ENCODE peak calls at places on chromosomes 11 and 22, in eight cellular contexts. One of them, this sample, is unnamed.

GRCh38 chr11:126139541-126140091 is 71.8 kb downstream of the RPUSD4 start:
- DNase-seq in K562: no peak
- DNase-seq in HepG2: no peak
- DNase-seq in IMR-90: peak; percentile 53
- DNase-seq in WTC11: no peak
- DNase-seq in GM12878: no peak
- DNase-seq in A549: no peak
- DNase-seq in SK-N-SH: no peak
- DNase-seq in this sample: no peak

GRCh38 chr11:108895579-108896480 is 231.0 kb downstream of the DDX10 start:
- DNase-seq in SK-N-SH: no peak
- DNase-seq in IMR-90: peak; percentile 46
- DNase-seq in GM12878: peak; percentile 39
- DNase-seq in K562: no peak
- DNase-seq in A549: peak; percentile 61
- DNase-seq in WTC11: no peak
- DNase-seq in HepG2: peak; percentile 16
- DNase-seq in this sample: no peak

GRCh38 chr11:88016392-88017020 is 158.7 kb downstream of the RAB38 start:
- DNase-seq in SK-N-SH: peak; percentile 28
- DNase-seq in GM12878: peak; percentile 27
- DNase-seq in A549: peak; percentile 84
- DNase-seq in K562: peak; percentile 12
- DNase-seq in WTC11: peak; percentile 68
- DNase-seq in IMR-90: peak; percentile 84
- DNase-seq in HepG2: peak; percentile 78
- DNase-seq in this sample: peak; percentile 33

GRCh38 chr11:94519478-94520084 is 7.3 kb downstream of the C11orf97 start:
- DNase-seq in K562: peak; percentile 21
- DNase-seq in IMR-90: peak; percentile 49
- DNase-seq in A549: no peak
- DNase-seq in HepG2: no peak
- DNase-seq in WTC11: no peak
- DNase-seq in SK-N-SH: peak; percentile 38
- DNase-seq in GM12878: no peak
- DNase-seq in this sample: no peak

GRCh38 chr11:73376803-73377629 is 817 bp downstream of the RELT start:
- DNase-seq in WTC11: no peak
- DNase-seq in IMR-90: peak; percentile 72
- DNase-seq in A549: peak; percentile 83
- DNase-seq in HepG2: peak; percentile 54
- DNase-seq in SK-N-SH: peak; percentile 76
- DNase-seq in GM12878: no peak
- DNase-seq in K562: peak; percentile 82
- DNase-seq in this sample: no peak

GRCh38 chr11:9656864-9657263 is 7.0 kb upstream of the SWAP70 start:
- DNase-seq in K562: no peak
- DNase-seq in GM12878: no peak
- DNase-seq in A549: no peak
- DNase-seq in WTC11: no peak
- DNase-seq in SK-N-SH: no peak
- DNase-seq in HepG2: no peak
- DNase-seq in IMR-90: no peak
- DNase-seq in this sample: no peak

GRCh38 chr11:3049430-3050243 is 7.6 kb downstream of the CARS1 start:
- DNase-seq in A549: peak; percentile 77
- DNase-seq in K562: no peak
- DNase-seq in GM12878: peak; percentile 82
- DNase-seq in WTC11: no peak
- DNase-seq in IMR-90: peak; percentile 98
- DNase-seq in SK-N-SH: peak; percentile 39
- DNase-seq in HepG2: no peak
- DNase-seq in this sample: no peak

GRCh38 chr11:45852018-45852711 is 4.9 kb downstream of the CRY2 start:
- DNase-seq in IMR-90: no peak
- DNase-seq in WTC11: peak; percentile 32
- DNase-seq in A549: no peak
- DNase-seq in GM12878: no peak
- DNase-seq in K562: no peak
- DNase-seq in HepG2: no peak
- DNase-seq in SK-N-SH: no peak
- DNase-seq in this sample: no peak

GRCh38 chr22:26168199-26168915 is 905 bp upstream of the SEZ6L start:
- DNase-seq in WTC11: no peak
- DNase-seq in SK-N-SH: peak; percentile 57
- DNase-seq in IMR-90: no peak
- DNase-seq in GM12878: no peak
- DNase-seq in K562: no peak
- DNase-seq in A549: no peak
- DNase-seq in HepG2: no peak
- DNase-seq in this sample: no peak

GRCh38 chr11:33895752-33896137 is 3.9 kb upstream of the LMO2 start:
- DNase-seq in GM12878: no peak
- DNase-seq in IMR-90: no peak
- DNase-seq in SK-N-SH: no peak
- DNase-seq in K562: no peak
- DNase-seq in HepG2: no peak
- DNase-seq in WTC11: no peak
- DNase-seq in A549: no peak
- DNase-seq in this sample: no peak

GRCh38 chr11:100876826-100877545 is 189.9 kb downstream of the ARHGAP42 start:
- DNase-seq in IMR-90: peak; percentile 98
- DNase-seq in SK-N-SH: no peak
- DNase-seq in WTC11: no peak
- DNase-seq in K562: no peak
- DNase-seq in HepG2: no peak
- DNase-seq in GM12878: no peak
- DNase-seq in A549: peak; percentile 27
- DNase-seq in this sample: no peak

GRCh38 chr11:125393331-125393730 is 102.7 kb downstream of the FEZ1 start:
- DNase-seq in WTC11: no peak
- DNase-seq in K562: peak; percentile 27
- DNase-seq in IMR-90: no peak
- DNase-seq in A549: no peak
- DNase-seq in HepG2: no peak
- DNase-seq in SK-N-SH: no peak
- DNase-seq in GM12878: no peak
- DNase-seq in this sample: no peak

GRCh38 chr11:78809931-78810481 is 235.3 kb upstream of the NARS2 start:
- DNase-seq in HepG2: no peak
- DNase-seq in IMR-90: peak; percentile 91
- DNase-seq in K562: no peak
- DNase-seq in A549: no peak
- DNase-seq in SK-N-SH: peak; percentile 45
- DNase-seq in WTC11: no peak
- DNase-seq in GM12878: no peak
- DNase-seq in this sample: no peak
- TF ChIP-seq USF2 in HepG2: no peak
- TF ChIP-seq USF2 in IMR-90: no peak
- TF ChIP-seq USF2 in K562: no peak
- TF ChIP-seq USF2 in A549: no peak
- TF ChIP-seq USF2 in SK-N-SH: no peak
- TF ChIP-seq USF2 in WTC11: no peak
- TF ChIP-seq USF2 in GM12878: no peak
- TF ChIP-seq USF2 in this sample: no peak

DNA sequence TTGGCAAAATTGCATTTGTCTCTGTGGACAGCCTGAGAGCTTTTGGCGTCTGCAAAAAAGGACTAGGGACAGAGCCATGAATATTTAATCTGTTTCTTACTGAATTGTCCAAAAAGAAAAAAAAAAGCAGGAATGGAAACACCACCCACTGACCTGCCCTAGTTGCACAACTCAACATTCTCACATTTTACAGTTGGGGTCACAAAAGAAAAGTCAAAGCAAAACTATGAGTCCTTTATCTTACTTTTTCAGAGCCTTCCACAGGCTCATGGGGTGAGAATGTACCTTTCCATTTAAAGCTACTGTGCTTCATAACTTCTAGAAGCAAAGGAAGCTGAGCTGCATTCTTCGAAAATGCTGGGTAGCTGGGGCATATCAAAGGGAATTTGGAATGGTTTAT is 225.7 kb downstream of the FAM76B start:
- DNase-seq in SK-N-SH: no peak
- DNase-seq in IMR-90: no peak
- DNase-seq in GM12878: no peak
- DNase-seq in K562: no peak
- DNase-seq in WTC11: no peak
- DNase-seq in A549: no peak
- DNase-seq in HepG2: no peak
- DNase-seq in this sample: no peak
- TF ChIP-seq USF2 in SK-N-SH: no peak
- TF ChIP-seq USF2 in IMR-90: no peak
- TF ChIP-seq USF2 in GM12878: no peak
- TF ChIP-seq USF2 in K562: no peak
- TF ChIP-seq USF2 in WTC11: no peak
- TF ChIP-seq USF2 in A549: no peak
- TF ChIP-seq USF2 in HepG2: no peak
- TF ChIP-seq USF2 in this sample: no peak

GRCh38 chr11:43632171-43632570 is 48.4 kb upstream of the HSD17B12 start:
- DNase-seq in K562: no peak
- DNase-seq in SK-N-SH: no peak
- DNase-seq in IMR-90: peak; percentile 45
- DNase-seq in HepG2: no peak
- DNase-seq in A549: no peak
- DNase-seq in GM12878: no peak
- DNase-seq in WTC11: no peak
- DNase-seq in this sample: no peak
- TF ChIP-seq USF2 in K562: no peak
- TF ChIP-seq USF2 in SK-N-SH: no peak
- TF ChIP-seq USF2 in IMR-90: no peak
- TF ChIP-seq USF2 in HepG2: no peak
- TF ChIP-seq USF2 in A549: no peak
- TF ChIP-seq USF2 in GM12878: no peak
- TF ChIP-seq USF2 in WTC11: no peak
- TF ChIP-seq USF2 in this sample: no peak

GRCh38 chr11:64620286-64620962 is 29.4 kb downstream of the SLC22A12 start:
- DNase-seq in K562: no peak
- DNase-seq in A549: no peak
- DNase-seq in IMR-90: no peak
- DNase-seq in WTC11: no peak
- DNase-seq in HepG2: peak; percentile 9
- DNase-seq in SK-N-SH: peak; percentile 85
- DNase-seq in GM12878: no peak
- DNase-seq in this sample: no peak
- TF ChIP-seq USF2 in K562: no peak
- TF ChIP-seq USF2 in A549: no peak
- TF ChIP-seq USF2 in IMR-90: no peak
- TF ChIP-seq USF2 in WTC11: no peak
- TF ChIP-seq USF2 in HepG2: no peak
- TF ChIP-seq USF2 in SK-N-SH: no peak
- TF ChIP-seq USF2 in GM12878: no peak
- TF ChIP-seq USF2 in this sample: no peak

DNA sequence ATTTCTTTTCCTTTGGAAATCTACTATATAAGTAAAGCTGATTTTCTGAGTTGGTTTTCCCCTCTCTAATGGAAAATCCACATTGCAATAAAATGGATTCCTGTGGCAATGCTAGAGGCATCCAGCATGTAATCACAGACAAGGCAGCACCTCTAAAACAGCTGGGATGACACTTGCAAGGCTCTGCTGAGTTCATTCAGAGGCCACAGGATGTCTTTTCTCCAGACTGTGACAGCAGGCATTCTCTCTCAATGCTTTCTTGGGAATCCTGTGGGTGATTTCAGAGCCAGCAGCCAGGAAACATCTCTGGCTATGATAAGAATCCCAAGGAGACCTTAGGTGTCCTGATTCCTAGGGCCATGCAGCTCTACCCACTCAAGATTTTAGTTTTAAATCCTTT is 201.3 kb upstream of the BLID start:
- DNase-seq in SK-N-SH: no peak
- DNase-seq in IMR-90: peak; percentile 87
- DNase-seq in A549: no peak
- DNase-seq in K562: no peak
- DNase-seq in GM12878: no peak
- DNase-seq in HepG2: no peak
- DNase-seq in WTC11: no peak
- DNase-seq in this sample: no peak
- TF ChIP-seq USF2 in SK-N-SH: no peak
- TF ChIP-seq USF2 in IMR-90: no peak
- TF ChIP-seq USF2 in A549: no peak
- TF ChIP-seq USF2 in K562: no peak
- TF ChIP-seq USF2 in GM12878: no peak
- TF ChIP-seq USF2 in HepG2: no peak
- TF ChIP-seq USF2 in WTC11: no peak
- TF ChIP-seq USF2 in this sample: no peak